ENCODE peak calls at places on chromosomes 5 and 9, in eight cellular contexts. O is fibroblast of lung, E is mesendoderm, D is PC-3, I is IMR-90, Z is neural progenitor cell, S is GM12878, M is DND-41. U is an unnamed sample. For H3K27me3, the result is how much of the 10 kb centered on the place peaks cover.

GRCh38 chr5:122377023-122377422 is 65.0 kb downstream of the SNCAIP start:
- DNase-seq in O (peak), E (no peak), D (no peak), I (peak), Z (no peak), S (no peak), M (no peak), U (no peak)

GRCh38 chr5:160366230-160366629 is 4.2 kb downstream of the C1QTNF2 start:
- DNase-seq in O (no peak), E (no peak), D (no peak), I (no peak), Z (no peak), S (no peak), M (no peak), U (no peak)

GRCh38 chr9:136342191-136343120 is 15.1 kb downstream of the GPSM1 start:
- DNase-seq in O (peak), E (peak), D (no peak), I (peak), Z (peak), S (peak), M (peak), U (peak)

GRCh38 chr5:150024241-150024984 is 23.9 kb downstream of the HMGXB3 start:
- DNase-seq in O (no peak), E (no peak), D (no peak), I (peak), Z (no peak), S (no peak), M (no peak), U (no peak)

GRCh38 chr9:135224921-135225541 is 137.6 kb downstream of the OLFM1 start:
- DNase-seq in O (no peak), E (no peak), D (no peak), I (no peak), Z (peak), S (no peak), M (no peak), U (no peak)

GRCh38 chr5:127648997-127649550 is at the start of gene CTXN3:
- DNase-seq in O (no peak), E (no peak), D (no peak), I (no peak), Z (peak), S (no peak), M (no peak), U (no peak)

GRCh38 chr9:88161144-88161543 is 22.9 kb upstream of the SPATA31C2 start:
- DNase-seq in O (no peak), E (peak), D (no peak), I (no peak), Z (peak), S (no peak), M (no peak), U (no peak)

GRCh38 chr5:136123236-136123768 is 9.3 kb upstream of the SMAD5 start:
- DNase-seq in O (no peak), E (no peak), D (peak), I (peak), Z (no peak), S (no peak), M (no peak), U (peak)

GRCh38 chr5:141192110-141192725 is at the start of gene PCDHB10:
- DNase-seq in O (peak), E (peak), D (peak), I (peak), Z (peak), S (no peak), M (peak), U (peak)

GRCh38 chr5:34898258-34898895 is 16.9 kb downstream of the RAD1 start:
- DNase-seq in O (peak), E (peak), D (peak), I (peak), Z (peak), S (no peak), M (peak), U (peak)

GRCh38 chr9:135218331-135219225 is 131.1 kb downstream of the OLFM1 start:
- DNase-seq in O (no peak), E (peak), D (no peak), I (no peak), Z (peak), S (no peak), M (no peak), U (no peak)

GRCh38 chr5:170644501-170644900 is 139.0 kb upstream of the GABRP start:
- DNase-seq in O (no peak), E (no peak), D (no peak), I (no peak), Z (no peak), S (no peak), M (no peak), U (no peak)

GRCh38 chr9:122777935-122778671 is 10.6 kb upstream of the OR5C1 start:
- DNase-seq in O (no peak), E (no peak), D (peak), I (peak), Z (no peak), S (no peak), M (no peak), U (no peak)

GRCh38 chr9:5671711-5672353 is 42.9 kb downstream of the RIC1 start:
- DNase-seq in O (no peak), E (peak), D (peak), I (no peak), Z (peak), S (peak), M (peak), U (no peak)

GRCh38 chr5:4058899-4059298 is 463.3 kb downstream of the IRX1 start:
- DNase-seq in O (no peak), E (peak), D (no peak), I (no peak), Z (no peak), S (no peak), M (no peak), U (no peak)

GRCh38 chr5:140145223-140145622 is 19.5 kb downstream of the IGIP start:
- DNase-seq in O (no peak), E (no peak), D (no peak), I (no peak), Z (no peak), S (no peak), M (no peak), U (no peak)
- H3K27me3 ChIP-seq in O (under half), E (under half), D (under half), I (under half), Z (under half), S (under half), M (under half), U (under half)

GRCh38 chr5:179912951-179913350 is 5.3 kb upstream of the TBC1D9B start:
- DNase-seq in O (no peak), E (no peak), D (no peak), I (no peak), Z (no peak), S (no peak), M (no peak), U (no peak)
- H3K9ac ChIP-seq in O (no peak), E (no peak), D (no peak), I (no peak), Z (no peak), S (no peak), M (no peak), U (no peak)

GRCh38 chr9:95912773-95913172 is 37.3 kb downstream of the ERCC6L2 start:
- DNase-seq in O (no peak), E (no peak), D (no peak), I (no peak), Z (no peak), S (no peak), M (no peak), U (no peak)
- H3K27me3 ChIP-seq in O (under half), E (under half), D (under half), I (under half), Z (under half), S (under half), M (under half), U (under half)

DNA sequence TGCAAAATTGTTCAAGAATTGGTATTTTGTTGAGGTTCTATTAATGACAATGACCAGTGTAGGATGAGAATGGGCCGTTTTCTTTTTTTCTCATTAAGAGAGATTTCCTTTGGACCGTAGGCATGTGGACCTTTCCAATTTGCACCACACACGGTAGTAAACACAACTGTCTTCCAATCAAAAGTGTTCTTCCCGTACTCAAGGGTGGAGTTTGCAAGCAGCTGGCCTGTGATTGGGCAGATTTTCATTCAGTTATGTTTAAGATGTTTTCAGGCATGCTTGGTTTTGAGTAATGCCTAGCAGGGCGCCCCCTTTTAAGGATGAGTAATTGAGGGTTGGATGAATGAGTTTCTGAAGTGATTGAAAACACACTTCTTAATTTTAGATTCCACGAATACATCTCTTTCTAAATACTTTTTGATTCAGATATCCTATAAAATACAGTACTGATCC is 2.5 kb downstream of the KDM3B start:
- DNase-seq in O (peak), E (peak), D (peak), I (peak), Z (peak), S (peak), M (peak), U (no peak)
- H3K9ac ChIP-seq in O (no peak), E (no peak), D (no peak), I (no peak), Z (peak), S (peak), M (no peak), U (no peak)

DNA sequence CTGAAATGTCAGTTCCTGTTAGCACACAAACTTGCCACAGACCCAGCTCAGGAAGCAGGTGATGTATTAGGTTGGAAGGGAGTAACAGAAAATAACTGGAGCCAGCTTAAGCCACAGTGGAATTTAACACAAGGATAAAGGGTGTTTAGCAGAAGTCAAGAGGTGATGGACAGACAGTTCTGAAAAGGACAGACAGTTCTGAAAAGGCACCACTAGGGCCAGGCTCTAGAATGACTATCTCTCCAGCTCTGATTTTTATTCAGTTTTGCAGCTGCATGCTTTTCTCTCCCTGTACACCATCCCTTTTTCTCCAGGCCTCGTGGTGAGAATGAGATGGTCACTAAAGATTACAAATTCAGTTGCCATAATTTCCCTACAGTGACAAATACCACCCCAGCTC is 114.5 kb downstream of the ANKRD18B start:
- DNase-seq in O (no peak), E (no peak), D (no peak), I (no peak), Z (no peak), S (no peak), M (no peak), U (no peak)
- H3K27me3 ChIP-seq in O (under half), E (under half), D (half or more), I (under half), Z (under half), S (under half), M (under half), U (under half)

U was measured in colonic mucosa.